ENCODE peak calls at places on chromosomes 5 and 9, in eight cellular contexts. S is iris pigment epithelial cell; U is germinal center; E is psoas muscle; N is activated CD4-positive, alpha-beta T cell treated with anti-CD3 and anti-CD28 coated beads for 24 hours; P is ecto neural progenitor cell; Y is GM10248; I is astrocyte of the spinal cord. R is an unnamed sample.

GRCh38 chr9:14021871-14022525 is 291.9 kb downstream of the NFIB start:
- DNase-seq in Y (no peak), I (peak; percentile 62), P (no peak), E (no peak), S (peak; percentile 70), U (no peak), N (no peak), R (no peak)

GRCh38 chr5:136036991-136037705 is 8.4 kb downstream of the TGFBI start:
- DNase-seq in I (peak; percentile 91), E (no peak), Y (no peak), S (peak; percentile 63), P (no peak), U (peak; percentile 36), N (no peak), R (peak; percentile 55)

GRCh38 chr5:5765066-5765465 is 342.6 kb downstream of the ICE1 start:
- DNase-seq in U (no peak), E (no peak), P (no peak), N (no peak), I (no peak), S (no peak), Y (no peak), R (no peak)

GRCh38 chr9:104738452-104738851 is 9.0 kb upstream of the NIPSNAP3A start:
- DNase-seq in N (no peak), S (no peak), I (no peak), P (no peak), Y (no peak), U (no peak), E (no peak), R (no peak)

GRCh38 chr5:63346451-63346850 is 615.8 kb downstream of the HTR1A start:
- DNase-seq in E (no peak), N (no peak), S (no peak), Y (no peak), P (no peak), I (no peak), U (no peak), R (no peak)

GRCh38 chr9:135559606-135560005 is 1.9 kb upstream of the PAEP start:
- DNase-seq in S (no peak), Y (no peak), P (peak; percentile 32), U (no peak), I (no peak), N (no peak), E (no peak), R (no peak)

GRCh38 chr5:142644640-142645361 is 41.1 kb downstream of the FGF1 start:
- DNase-seq in I (peak; percentile 98), E (no peak), P (no peak), Y (no peak), U (no peak), S (peak; percentile 98), N (no peak), R (no peak)

GRCh38 chr5:137148128-137148527 is 351.0 kb downstream of the SPOCK1 start:
- DNase-seq in N (no peak), I (peak; percentile 22), U (no peak), Y (no peak), P (no peak), E (no peak), S (no peak), R (peak; percentile 26)

GRCh38 chr5:1161832-1162229 is 39.6 kb upstream of the SLC6A19 start:
- DNase-seq in I (no peak), U (no peak), Y (no peak), N (no peak), P (no peak), E (peak; percentile 43), S (no peak), R (no peak)

GRCh38 chr5:144522698-144523097 is 352.0 kb downstream of the KCTD16 start:
- DNase-seq in N (no peak), Y (no peak), P (no peak), S (no peak), I (no peak), E (no peak), U (no peak), R (no peak)

GRCh38 chr9:95634581-95634980 is 117.8 kb upstream of the PTCH1 start:
- DNase-seq in I (no peak), N (no peak), E (no peak), U (no peak), S (no peak), Y (no peak), P (no peak), R (no peak)

GRCh38 chr5:176636426-176636825 is 6.0 kb downstream of the EIF4E1B start:
- DNase-seq in N (no peak), U (no peak), S (no peak), I (no peak), P (no peak), Y (no peak), E (no peak), R (no peak)

R was measured in left kidney.